ENCODE peak calls at places on chromosomes 4 and X, in four cellular contexts. S, M, I and O are unnamed samples.

GRCh38 chr4:1666391-1666790 is 17.7 kb downstream of the FAM53A start:
- DNase-seq in S (no peak), M (no peak), I (no peak), O (no peak)

GRCh38 chrX:53048169-53049126 is at the start of gene GPR173:
- DNase-seq in S (peak; percentile 85), M (no peak), I (no peak), O (peak; percentile 57)

GRCh38 chr4:151484396-151485102 is 75.6 kb downstream of the FHIP1A start:
- DNase-seq in S (no peak), M (no peak), I (peak; percentile 38), O (peak; percentile 36)

GRCh38 chr4:33864290-33864859 is 2379.9 kb downstream of the ARAP2 start:
- DNase-seq in S (no peak), M (no peak), I (no peak), O (no peak)

GRCh38 chr4:169664615-169665014 is 44.2 kb downstream of the CLCN3 start:
- DNase-seq in S (peak; percentile 21), M (no peak), I (no peak), O (no peak)

GRCh38 chr4:57037982-57038604 is 59.4 kb downstream of the POLR2B start:
- DNase-seq in S (peak; percentile 72), M (peak; percentile 59), I (peak; percentile 34), O (peak; percentile 85)

GRCh38 chrX:39253551-39253950 is 452.3 kb downstream of the MID1IP1 start:
- DNase-seq in S (no peak), M (no peak), I (no peak), O (no peak)

GRCh38 chr4:118410143-118410542 is 57.3 kb upstream of the PRSS12 start:
- DNase-seq in S (peak; percentile 15), M (no peak), I (no peak), O (no peak)

GRCh38 chrX:32185160-32185559 is 1026.2 kb downstream of the DMD start:
- DNase-seq in S (peak; percentile 9), M (no peak), I (no peak), O (no peak)

GRCh38 chr4:142719854-142720541 is 126.1 kb downstream of the INPP4B start:
- DNase-seq in S (peak; percentile 45), M (no peak), I (no peak), O (no peak)
- TF ChIP-seq CTCF in S (peak; percentile 66), M (peak; percentile 26), I (no peak), O (no peak)

DNA sequence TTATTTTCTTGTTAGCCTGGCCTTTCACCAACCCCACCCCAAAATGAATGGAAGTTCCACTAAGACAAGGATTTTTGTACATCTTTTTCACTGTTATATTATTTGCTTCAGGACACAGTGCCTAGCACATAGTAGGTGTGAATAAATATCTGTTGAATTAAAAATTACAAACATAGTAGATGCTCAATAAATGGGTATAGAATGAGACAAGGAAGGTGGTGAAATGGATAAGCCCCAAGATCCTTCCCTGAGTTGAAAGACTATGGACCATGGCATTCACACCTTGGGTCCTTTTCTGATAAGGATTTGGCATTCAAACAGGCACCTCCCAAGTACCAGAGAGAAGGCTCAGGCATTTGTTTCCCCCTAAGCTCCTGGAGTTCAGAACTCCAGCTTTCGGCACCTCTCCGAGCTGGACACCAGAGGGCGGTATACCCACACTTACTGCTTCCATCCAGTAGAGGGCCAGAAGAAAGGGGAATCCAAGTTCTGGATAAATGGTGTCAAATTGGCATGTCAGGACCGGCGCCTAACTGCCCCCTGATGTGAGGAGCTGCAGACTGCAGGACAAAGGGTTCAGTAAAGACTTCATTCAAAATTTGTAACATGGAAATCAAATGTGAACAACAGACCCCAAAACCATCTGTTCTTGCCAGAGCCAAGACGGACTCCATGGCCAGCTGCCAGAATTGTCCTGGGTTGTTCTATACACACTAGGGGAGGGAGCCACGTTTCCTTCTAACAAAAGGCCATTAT is 193.0 kb downstream of the GPC3 start:
- DNase-seq in S (peak; percentile 65), M (peak; percentile 70), I (peak; percentile 49), O (peak; percentile 73)
- TF ChIP-seq FOXJ3 in S (no peak), M (no peak), I (no peak), O (no peak)

DNA sequence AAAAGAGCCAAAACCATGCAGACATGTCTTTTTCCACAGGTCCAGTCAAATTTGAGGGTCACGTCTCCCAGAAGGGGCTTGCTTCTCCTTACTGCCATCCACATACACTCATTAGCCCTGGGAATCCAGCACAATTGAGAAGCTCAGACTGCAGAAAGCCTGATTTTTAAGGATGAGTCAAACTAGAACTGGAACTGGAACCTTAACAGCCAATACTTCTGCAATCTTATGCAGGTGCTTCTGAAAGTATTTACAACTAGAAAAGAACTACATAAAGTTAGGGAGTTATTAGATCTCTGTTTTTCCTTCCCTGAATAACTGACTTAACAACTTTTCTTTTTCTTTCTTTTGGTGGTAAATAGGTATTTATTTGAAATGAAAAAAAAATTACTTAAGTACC is 86.3 kb downstream of the CDS1 start:
- DNase-seq in S (no peak), M (no peak), I (no peak), O (no peak)
- TF ChIP-seq CTCF in S (no peak), M (no peak), I (no peak), O (no peak)

GRCh38 chr4:24912252-24913098 is at the start of gene CCDC149:
- DNase-seq in S (peak; percentile 86), M (peak; percentile 35), I (peak; percentile 13), O (peak; percentile 78)

GRCh38 chr4:24913099-24913445 is 230 bp upstream of the CCDC149 start:
- DNase-seq in S (no peak), M (no peak), I (no peak), O (no peak)

GRCh38 chr4:24917076-24917856 is 4.4 kb upstream of the CCDC149 start:
- DNase-seq in S (no peak), M (no peak), I (no peak), O (peak; percentile 17)

GRCh38 chr4:24915121-24915922 is 2.5 kb upstream of the CCDC149 start:
- DNase-seq in S (no peak), M (no peak), I (peak; percentile 6), O (peak; percentile 18)

DNA sequence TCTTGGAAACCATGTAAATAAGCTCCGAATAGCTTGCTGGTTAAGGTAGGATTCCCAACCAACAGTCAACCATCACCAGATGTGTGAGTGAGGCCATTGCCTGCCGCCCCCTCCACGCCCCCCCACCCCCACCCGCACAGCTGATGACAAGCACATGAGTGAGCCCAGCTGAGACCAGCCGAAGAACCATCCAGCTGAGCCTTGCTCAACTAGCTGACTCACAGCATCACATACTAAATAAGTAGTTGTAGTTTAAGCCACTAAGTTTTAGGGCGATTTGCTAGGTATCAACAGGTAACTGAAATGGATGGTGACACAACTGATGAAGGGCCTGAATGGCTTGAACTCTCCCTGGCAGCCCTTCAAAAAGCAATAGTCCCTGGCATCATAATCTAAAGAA is 1.6 kb upstream of the CCDC149 start:
- DNase-seq in S (no peak), M (no peak), I (no peak), O (no peak)
- TF ChIP-seq FOXJ3 in S (no peak), M (no peak), I (no peak), O (no peak)

GRCh38 chr4:14829795-14830194 is 172.5 kb upstream of the CPEB2 start:
- DNase-seq in S (no peak), M (no peak), I (peak; percentile 39), O (no peak)

GRCh38 chr4:14827111-14827510 is 175.2 kb upstream of the CPEB2 start:
- DNase-seq in S (peak; percentile 5), M (no peak), I (no peak), O (no peak)

GRCh38 chr4:14824189-14824588 is 178.1 kb upstream of the CPEB2 start:
- DNase-seq in S (no peak), M (no peak), I (no peak), O (no peak)
- TF ChIP-seq CTCF in S (no peak), M (no peak), I (no peak), O (no peak)

GRCh38 chr4:120667102-120667501 is 255.4 kb downstream of the PRDM5 start:
- DNase-seq in S (no peak), M (no peak), I (no peak), O (no peak)
- TF ChIP-seq FOXJ3 in S (no peak), M (no peak), I (no peak), O (no peak)